ENCODE peak calls at places on chromosomes 2 and 18, in ten cellular contexts. W is endothelial cell of umbilical vein, G is tibial artery, H is thyroid gland, D is heart right ventricle, B is adrenal gland, M is Karpas-422, U is sigmoid colon, Q is body of pancreas, T is neural progenitor cell. E is an unnamed sample.
A peak's percentile ranks its signal among the peaks of the same experiment; 100 is the strongest.

GRCh38 chr2:31333527-31334183 is 80.9 kb downstream of the XDH start:
- DNase-seq in W (peak; percentile 60), G (peak; percentile 87), H (peak; percentile 69), D (peak; percentile 81), B (peak; percentile 90), M (peak; percentile 95), U (peak; percentile 79), Q (peak; percentile 80), T (peak; percentile 88), E (peak; percentile 89)

GRCh38 chr2:47065771-47066380 is 89.2 kb downstream of the STPG4 start:
- DNase-seq in W (peak; percentile 71), G (no peak), H (peak; percentile 78), D (no peak), B (no peak), M (no peak), U (no peak), Q (no peak), T (no peak), E (no peak)

GRCh38 chr2:41963661-41964525 is 83.9 kb upstream of the PKDCC start:
- DNase-seq in W (peak; percentile 49), G (peak; percentile 61), H (peak; percentile 36), D (peak; percentile 65), B (peak; percentile 59), M (no peak), U (peak; percentile 74), Q (peak; percentile 47), T (peak; percentile 59), E (no peak)

GRCh38 chr2:56134861-56135260 is 48.9 kb upstream of the CCDC85A start:
- DNase-seq in W (no peak), G (no peak), H (no peak), D (no peak), B (no peak), M (no peak), U (no peak), Q (no peak), T (no peak), E (no peak)

GRCh38 chr18:49225160-49225559 is 235.3 kb downstream of the DYM start:
- DNase-seq in W (peak; percentile 81), G (no peak), H (no peak), D (no peak), B (no peak), M (no peak), U (no peak), Q (no peak), T (no peak), E (no peak)

GRCh38 chr18:53441761-53442414 is 782.6 kb downstream of the MBD2 start:
- DNase-seq in W (no peak), G (no peak), H (no peak), D (no peak), B (no peak), M (no peak), U (no peak), Q (no peak), T (no peak), E (no peak)

GRCh38 chr2:112153179-112153490 is 14.9 kb downstream of the FBLN7 start:
- DNase-seq in W (no peak), G (no peak), H (no peak), D (no peak), B (no peak), M (no peak), U (peak; percentile 38), Q (no peak), T (no peak), E (no peak)

GRCh38 chr2:223047260-223047761 is 4.7 kb upstream of the KCNE4 start:
- DNase-seq in W (no peak), G (no peak), H (no peak), D (no peak), B (no peak), M (no peak), U (peak; percentile 68), Q (no peak), T (no peak), E (no peak)

GRCh38 chr18:57561728-57562423 is 24.6 kb downstream of the FECH start:
- DNase-seq in W (peak; percentile 49), G (no peak), H (no peak), D (peak; percentile 21), B (no peak), M (peak; percentile 76), U (no peak), Q (peak; percentile 13), T (peak; percentile 84), E (no peak)

GRCh38 chr18:57544958-57545661 is 41.4 kb downstream of the FECH start:
- DNase-seq in W (no peak), G (no peak), H (no peak), D (no peak), B (no peak), M (no peak), U (no peak), Q (no peak), T (no peak), E (no peak)

GRCh38 chr2:174067815-174068214 is 102.6 kb upstream of the SP3 start:
- DNase-seq in W (no peak), G (no peak), H (no peak), D (no peak), B (no peak), M (no peak), U (no peak), Q (no peak), T (no peak), E (no peak)

GRCh38 chr2:28403388-28403956 is 10.8 kb downstream of the FOSL2 start:
- DNase-seq in W (no peak), G (no peak), H (no peak), D (no peak), B (peak; percentile 62), M (no peak), U (peak; percentile 70), Q (no peak), T (no peak), E (no peak)

GRCh38 chr2:28406276-28407096 is 13.8 kb downstream of the FOSL2 start:
- DNase-seq in W (peak; percentile 52), G (no peak), H (no peak), D (no peak), B (peak; percentile 72), M (no peak), U (peak; percentile 73), Q (no peak), T (no peak), E (no peak)

GRCh38 chr2:28405537-28405936 is 12.9 kb downstream of the FOSL2 start:
- DNase-seq in W (no peak), G (no peak), H (no peak), D (no peak), B (no peak), M (no peak), U (peak; percentile 28), Q (no peak), T (no peak), E (no peak)

GRCh38 chr2:28401948-28402550 is 9.4 kb downstream of the FOSL2 start:
- DNase-seq in W (no peak), G (no peak), H (no peak), D (no peak), B (peak; percentile 37), M (no peak), U (peak; percentile 56), Q (no peak), T (no peak), E (no peak)

GRCh38 chr2:28404086-28404485 is 11.4 kb downstream of the FOSL2 start:
- DNase-seq in W (no peak), G (no peak), H (no peak), D (no peak), B (peak; percentile 32), M (no peak), U (peak; percentile 65), Q (no peak), T (no peak), E (no peak)
- H3K4me1 ChIP-seq in W (peaks cover 70% of the 10 kb centered on the region), G (no peaks in the 10 kb centered on the region), H (peaks cover 58% of the 10 kb centered on the region), D (peaks cover 68% of the 10 kb centered on the region), B (peaks cover 98% of the 10 kb centered on the region), M (no peaks in the 10 kb centered on the region), U (no peaks in the 10 kb centered on the region), Q (peaks cover 39% of the 10 kb centered on the region), T (peaks cover 14% of the 10 kb centered on the region), E (peaks cover 5% of the 10 kb centered on the region)

DNA sequence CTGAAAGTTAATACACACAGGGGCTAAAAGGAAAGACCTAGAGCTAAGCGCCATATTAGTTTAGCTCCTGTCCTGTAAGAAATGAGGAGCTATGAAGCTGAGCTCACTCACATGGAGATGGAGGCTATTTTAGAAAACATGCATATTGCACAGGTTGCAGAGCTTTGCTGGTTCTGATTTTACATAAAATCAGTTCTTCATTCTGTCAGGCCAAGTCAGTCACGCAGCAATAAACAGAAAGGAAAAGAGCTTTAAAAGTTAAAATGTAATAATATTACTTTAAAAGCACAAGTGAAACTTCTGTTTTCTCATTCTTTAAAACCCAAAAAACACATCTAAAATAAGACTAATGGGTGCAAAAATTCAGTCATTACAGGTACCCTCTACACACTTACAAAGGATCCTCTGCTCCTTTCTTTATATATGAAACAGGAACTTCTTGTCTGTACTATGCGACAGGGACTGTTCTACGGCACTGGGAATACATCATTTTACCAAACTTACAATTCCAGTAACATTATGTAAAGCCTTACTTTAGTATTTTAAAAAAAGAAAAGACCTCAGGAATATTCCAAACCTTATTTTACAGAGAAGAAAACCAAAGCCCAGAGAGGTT is 113.8 kb downstream of the THADA start:
- DNase-seq in W (no peak), G (no peak), H (no peak), D (no peak), B (no peak), M (peak; percentile 53), U (no peak), Q (no peak), T (no peak), E (no peak)
- H3K4me3 ChIP-seq in W (no peak overlapping the region), G (no peak overlapping the region), H (no peak overlapping the region), D (no peak overlapping the region), B (no peak overlapping the region), M (no peak overlapping the region), U (no peak overlapping the region), Q (no peak overlapping the region), T (no peak overlapping the region), E (no peak overlapping the region)

DNA sequence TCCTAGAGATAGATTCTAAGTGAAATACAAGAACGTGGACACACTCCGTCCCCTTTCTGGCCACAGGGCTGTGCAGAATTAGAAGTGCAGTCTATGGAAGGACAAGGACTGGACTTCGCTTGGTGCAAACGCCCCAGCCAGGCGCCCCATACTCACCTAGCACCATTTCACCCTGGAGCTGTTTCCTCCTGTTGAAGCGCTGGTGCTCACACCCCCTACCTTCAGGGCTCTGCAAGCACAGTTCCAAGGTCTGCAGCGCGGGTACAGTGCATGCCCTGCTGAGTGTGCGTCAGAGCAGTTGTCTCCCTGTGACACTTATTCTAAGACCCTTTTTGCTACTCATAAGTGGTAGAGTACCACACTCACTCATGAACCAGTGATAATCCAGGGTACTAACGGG is 3.0 kb downstream of the HPCAL1 start:
- DNase-seq in W (no peak), G (no peak), H (no peak), D (no peak), B (peak; percentile 67), M (peak; percentile 64), U (no peak), Q (peak; percentile 53), T (peak; percentile 50), E (no peak)
- H3K4me1 ChIP-seq in W (peaks cover 12% of the 10 kb centered on the region), G (no peaks in the 10 kb centered on the region), H (peaks cover 18% of the 10 kb centered on the region), D (peaks cover 23% of the 10 kb centered on the region), B (peaks cover 55% of the 10 kb centered on the region), M (peaks cover 16% of the 10 kb centered on the region), U (no peaks in the 10 kb centered on the region), Q (peaks cover 46% of the 10 kb centered on the region), T (peaks cover 24% of the 10 kb centered on the region), E (peaks cover 3% of the 10 kb centered on the region)

GRCh38 chr2:209671280-209671679 is 100.4 kb upstream of the UNC80 start:
- DNase-seq in W (no peak), G (no peak), H (no peak), D (no peak), B (no peak), M (no peak), U (no peak), Q (no peak), T (peak; percentile 26), E (no peak)

GRCh38 chr2:209673811-209674210 is 97.8 kb upstream of the UNC80 start:
- DNase-seq in W (no peak), G (no peak), H (no peak), D (no peak), B (no peak), M (no peak), U (no peak), Q (no peak), T (no peak), E (no peak)
- H3K4me3 ChIP-seq in W (no peak overlapping the region), G (no peak overlapping the region), H (no peak overlapping the region), D (no peak overlapping the region), B (no peak overlapping the region), M (no peak overlapping the region), U (no peak overlapping the region), Q (no peak overlapping the region), T (no peak overlapping the region), E (no peak overlapping the region)